ENCODE peak calls at places on chromosomes 13 and 19, in ten cellular contexts. J is ovary, R is coronary artery, K is adrenal gland, G is H9, V is thoracic aorta, T is fibroblast of pulmonary artery, Y is GM23338, S is Calu3, O is cardiac muscle cell. Z is an unnamed sample.

GRCh38 chr19:42201489-42202289 is 15.8 kb downstream of the DEDD2 start:
- DNase-seq in J (no peak), R (no peak), K (peak; percentile 40), G (no peak), V (no peak), T (no peak), Y (no peak), S (no peak), O (no peak), Z (no peak)

GRCh38 chr13:106810069-106810468 is 242.1 kb upstream of the ARGLU1 start:
- DNase-seq in J (no peak), R (no peak), K (no peak), G (no peak), V (no peak), T (no peak), Y (no peak), S (no peak), O (no peak), Z (no peak)

GRCh38 chr13:44412341-44412935 is 38.8 kb downstream of the SERP2 start:
- DNase-seq in J (no peak), R (no peak), K (no peak), G (no peak), V (no peak), T (peak; percentile 18), Y (no peak), S (no peak), O (no peak), Z (no peak)

GRCh38 chr19:33248954-33249613 is 23.4 kb upstream of the SLC7A10 start:
- DNase-seq in J (no peak), R (no peak), K (peak; percentile 43), G (no peak), V (no peak), T (no peak), Y (no peak), S (peak; percentile 50), O (no peak), Z (no peak)

GRCh38 chr13:24280722-24281121 is 28.7 kb upstream of the C1QTNF9 start:
- DNase-seq in J (no peak), R (peak; percentile 38), K (peak; percentile 64), G (no peak), V (no peak), T (no peak), Y (no peak), S (no peak), O (no peak), Z (no peak)

GRCh38 chr13:111204438-111205177 is 89.5 kb downstream of the ARHGEF7 start:
- DNase-seq in J (peak; percentile 80), R (no peak), K (peak; percentile 70), G (peak; percentile 64), V (peak; percentile 43), T (peak; percentile 86), Y (peak; percentile 73), S (no peak), O (peak; percentile 91), Z (no peak)

GRCh38 chr19:30428281-30428680 is 56.1 kb downstream of the ZNF536 start:
- DNase-seq in J (no peak), R (no peak), K (no peak), G (no peak), V (no peak), T (no peak), Y (no peak), S (no peak), O (no peak), Z (no peak)

GRCh38 chr13:112545866-112546265 is 42.1 kb downstream of the TUBGCP3 start:
- DNase-seq in J (no peak), R (no peak), K (peak; percentile 16), G (no peak), V (no peak), T (peak; percentile 79), Y (no peak), S (no peak), O (peak; percentile 80), Z (no peak)

GRCh38 chr19:6765738-6766356 is 1.4 kb downstream of the SH2D3A start:
- DNase-seq in J (no peak), R (no peak), K (no peak), G (peak; percentile 98), V (no peak), T (no peak), Y (peak; percentile 96), S (peak; percentile 94), O (no peak), Z (no peak)

GRCh38 chr19:44741258-44741731 is 7.2 kb upstream of the BCL3 start:
- DNase-seq in J (no peak), R (no peak), K (peak; percentile 83), G (no peak), V (no peak), T (peak; percentile 45), Y (no peak), S (peak; percentile 58), O (peak; percentile 49), Z (no peak)

GRCh38 chr13:110109140-110109783 is 197.7 kb downstream of the COL4A1 start:
- DNase-seq in J (no peak), R (no peak), K (no peak), G (no peak), V (no peak), T (no peak), Y (no peak), S (no peak), O (no peak), Z (no peak)

GRCh38 chr19:52191951-52192350 is 2.1 kb downstream of the PPP2R1A start:
- DNase-seq in J (no peak), R (no peak), K (peak; percentile 72), G (no peak), V (no peak), T (no peak), Y (peak; percentile 7), S (no peak), O (no peak), Z (no peak)

GRCh38 chr19:49445997-49446396 is 4.7 kb upstream of the SLC17A7 start:
- DNase-seq in J (no peak), R (no peak), K (no peak), G (no peak), V (no peak), T (no peak), Y (peak; percentile 31), S (no peak), O (no peak), Z (no peak)
- TF ChIP-seq CTCF in J (no peak), R (no peak), K (no peak), G (no peak), V (no peak), T (no peak), Y (peak; percentile 21), S (no peak), O (no peak), Z (no peak)

DNA sequence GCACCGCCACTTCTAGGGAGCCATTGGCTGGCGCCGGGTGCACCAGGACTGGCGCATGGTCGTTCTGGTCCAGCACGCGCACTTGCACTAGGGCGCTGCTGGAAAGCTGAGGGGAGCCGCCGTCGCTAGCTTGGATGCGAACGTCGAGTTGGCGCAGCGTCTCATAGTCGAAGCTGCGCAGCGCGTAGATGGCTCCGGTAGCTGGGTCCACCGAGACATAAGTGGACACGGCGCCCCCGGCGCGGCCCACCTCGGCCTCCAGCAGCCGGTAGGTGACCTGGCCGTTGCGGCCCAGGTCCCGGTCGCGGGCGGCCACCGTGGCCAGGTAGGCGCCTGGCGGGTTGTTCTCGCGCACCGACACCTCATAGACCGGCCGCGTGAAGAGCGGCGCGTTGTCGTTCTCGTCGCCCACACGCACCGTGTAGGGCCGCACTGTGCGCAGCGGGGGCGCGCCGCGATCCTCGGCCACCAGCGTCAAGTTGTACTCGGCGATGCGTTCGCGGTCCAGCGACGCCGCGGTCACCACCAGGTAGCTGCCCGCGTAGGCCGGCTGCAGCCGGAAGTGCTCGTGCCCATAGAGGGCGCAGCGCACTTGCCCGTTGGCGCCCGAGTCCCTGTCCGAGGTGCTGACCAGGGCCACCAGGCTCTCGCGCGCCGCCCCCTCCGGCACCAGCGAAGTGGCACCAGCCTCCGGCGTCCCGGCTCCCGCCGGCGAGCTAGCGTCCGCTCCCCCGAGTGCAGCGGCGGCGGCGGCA is 1.7 kb downstream of the PCDH8 start:
- DNase-seq in J (peak; percentile 53), R (no peak), K (peak; percentile 64), G (peak; percentile 90), V (no peak), T (peak; percentile 22), Y (peak; percentile 91), S (no peak), O (peak; percentile 51), Z (no peak)
- TF ChIP-seq CTCF in J (no peak), R (no peak), K (peak; percentile 34), G (peak; percentile 76), V (peak; percentile 52), T (peak; percentile 18), Y (peak; percentile 86), S (no peak), O (peak; percentile 52), Z (peak; percentile 40)

GRCh38 chr19:38706792-38707511 is 37.3 kb downstream of the CAPN12 start:
- DNase-seq in J (no peak), R (no peak), K (no peak), G (peak; percentile 48), V (no peak), T (no peak), Y (peak; percentile 41), S (peak; percentile 34), O (no peak), Z (no peak)

GRCh38 chr19:38703509-38703908 is 40.8 kb downstream of the CAPN12 start:
- DNase-seq in J (no peak), R (no peak), K (no peak), G (no peak), V (no peak), T (no peak), Y (no peak), S (no peak), O (no peak), Z (no peak)

GRCh38 chr19:38702278-38702677 is 42.0 kb downstream of the CAPN12 start:
- DNase-seq in J (no peak), R (no peak), K (no peak), G (no peak), V (no peak), T (no peak), Y (no peak), S (no peak), O (no peak), Z (no peak)

GRCh38 chr19:38705197-38706019 is 38.9 kb downstream of the CAPN12 start:
- DNase-seq in J (no peak), R (no peak), K (no peak), G (no peak), V (no peak), T (no peak), Y (no peak), S (no peak), O (no peak), Z (no peak)

DNA sequence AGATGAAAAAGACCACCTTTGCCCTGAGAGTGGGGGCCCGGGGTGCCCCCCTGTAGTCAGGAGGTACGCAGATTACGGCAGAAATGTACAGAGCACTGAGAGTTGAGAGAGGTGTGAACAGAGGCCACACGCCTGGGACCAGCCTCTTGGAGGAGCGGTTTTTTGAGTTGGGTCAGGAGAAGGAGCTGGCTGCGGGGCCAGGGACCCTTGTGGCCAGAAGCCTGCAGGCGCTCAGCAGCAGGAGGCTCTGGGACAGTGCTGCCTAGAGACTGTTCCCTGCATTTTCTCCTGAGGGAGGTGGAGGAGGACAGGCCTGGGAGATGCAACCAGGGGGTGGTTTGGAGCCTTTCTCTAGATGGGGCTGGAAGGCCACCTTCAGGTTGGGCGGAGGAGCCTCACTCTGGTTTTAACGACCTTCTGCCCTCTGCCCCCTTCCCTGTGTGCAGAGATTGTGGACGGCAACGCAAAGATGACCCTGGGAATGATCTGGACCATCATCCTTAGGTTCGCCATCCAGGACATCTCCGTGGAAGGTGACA is 39.7 kb downstream of the CAPN12 start:
- DNase-seq in J (no peak), R (no peak), K (no peak), G (no peak), V (no peak), T (no peak), Y (no peak), S (no peak), O (no peak), Z (no peak)
- TF ChIP-seq CTCF in J (no peak), R (no peak), K (no peak), G (peak; percentile 21), V (no peak), T (no peak), Y (peak; percentile 26), S (no peak), O (no peak), Z (no peak)

GRCh38 chr19:57240311-57241090 is at the start of gene ZNF805:
- DNase-seq in J (peak; percentile 97), R (peak; percentile 96), K (peak; percentile 98), G (peak; percentile 97), V (peak; percentile 85), T (peak; percentile 93), Y (peak; percentile 99), S (peak; percentile 97), O (peak; percentile 95), Z (peak; percentile 88)
- TF ChIP-seq CTCF in J (no peak), R (no peak), K (no peak), G (no peak), V (peak; percentile 12), T (no peak), Y (no peak), S (no peak), O (no peak), Z (no peak)